ENCODE peak calls at places on chromosomes 2 and 18, in four cellular contexts. O is IMR-90, P is BE2C, H is cardiac fibroblast. Q is an unnamed sample.

GRCh38 chr2:205175831-205176230 is 506.5 kb upstream of the NRP2 start:
- DNase-seq in O (no peak), P (no peak), H (no peak), Q (no peak)

GRCh38 chr2:158131919-158132566 is 30.4 kb downstream of the UPP2 start:
- DNase-seq in P (no peak), H (no peak), O (no peak), Q (no peak)

GRCh38 chr2:61620244-61621159 is 82.3 kb upstream of the XPO1 start:
- DNase-seq in P (no peak), O (peak), H (peak), Q (peak)

GRCh38 chr2:3257842-3258241 is 119.8 kb downstream of the EIPR1 start:
- DNase-seq in P (no peak), O (no peak), H (no peak), Q (no peak)

GRCh38 chr2:234694244-234695013 is 197.5 kb upstream of the ARL4C start:
- DNase-seq in O (peak), P (no peak), H (peak), Q (peak)

GRCh38 chr2:174697267-174697666 is 67.0 kb downstream of the CHRNA1 start:
- DNase-seq in O (peak), P (peak), H (peak), Q (peak)

GRCh38 chr18:44537521-44537920 is 143.2 kb upstream of the SETBP1 start:
- DNase-seq in H (peak), O (peak), P (peak), Q (peak)

GRCh38 chr18:26322892-26323653 is 96.8 kb downstream of the TAF4B start:
- DNase-seq in O (peak), P (no peak), H (peak), Q (peak)

GRCh38 chr2:95353613-95354468 is 48.7 kb upstream of the FAHD2A start:
- DNase-seq in P (no peak), O (no peak), H (no peak), Q (no peak)

GRCh38 chr2:5673148-5673860 is 18.9 kb upstream of the SOX11 start:
- DNase-seq in H (no peak), P (no peak), O (no peak), Q (no peak)

GRCh38 chr2:162475661-162476060 is 131.7 kb downstream of the GCA start:
- DNase-seq in O (no peak), H (peak), P (no peak), Q (peak)

GRCh38 chr2:74893332-74893731 is 59.4 kb downstream of the HK2 start:
- DNase-seq in O (peak), P (no peak), H (peak), Q (peak)

GRCh38 chr2:161418715-161419337 is 2.7 kb downstream of the TBR1 start:
- DNase-seq in P (no peak), O (peak), H (no peak), Q (peak)

GRCh38 chr2:64692401-64692800 is 38.7 kb upstream of the SERTAD2 start:
- DNase-seq in O (peak), H (peak), P (no peak), Q (peak)

GRCh38 chr2:112869258-112869842 is 32.8 kb upstream of the IL1B start:
- DNase-seq in P (no peak), H (peak), O (peak), Q (peak)

GRCh38 chr2:102434655-102435381 is 11.9 kb downstream of the IL18RAP start:
- DNase-seq in P (no peak), H (no peak), O (no peak), Q (no peak)

GRCh38 chr18:74283646-74284045 is 8.1 kb downstream of the CYB5A start:
- DNase-seq in P (no peak), H (no peak), O (no peak), Q (no peak)

GRCh38 chr18:31835528-31836138 is 75.0 kb upstream of the SLC25A52 start:
- DNase-seq in O (peak), H (peak), P (no peak), Q (peak)

GRCh38 chr2:15072836-15073235 is 440.3 kb downstream of the LRATD1 start:
- DNase-seq in O (no peak), H (no peak), P (no peak), Q (no peak)

GRCh38 chr2:111946294-111947114 is 48.1 kb downstream of the MERTK start:
- DNase-seq in O (peak), P (no peak), H (peak), Q (peak)

GRCh38 chr2:240325006-240325653 is 110.3 kb upstream of the GPC1 start:
- DNase-seq in O (no peak), H (no peak), P (no peak), Q (no peak)

GRCh38 chr2:74554821-74555531 is 456 bp downstream of the DOK1 start:
- DNase-seq in P (no peak), O (peak), H (peak), Q (no peak)

GRCh38 chr18:3323900-3324299 is 62.0 kb downstream of the MYL12B start:
- DNase-seq in O (no peak), P (no peak), H (peak), Q (peak)

GRCh38 chr2:219506802-219507554 is 7.3 kb upstream of the ASIC4 start:
- DNase-seq in P (peak), H (no peak), O (no peak), Q (peak)

GRCh38 chr18:48529796-48530195 is 9.0 kb upstream of the CTIF start:
- DNase-seq in H (peak), P (no peak), O (peak), Q (peak)

GRCh38 chr2:254231-254630 is 9.6 kb downstream of the SH3YL1 start:
- DNase-seq in H (no peak), P (no peak), O (no peak), Q (no peak)

GRCh38 chr2:231519975-231520555 is 10.2 kb downstream of the NMUR1 start:
- DNase-seq in O (no peak), H (no peak), P (no peak), Q (no peak)

GRCh38 chr18:55404136-55404810 is 183.7 kb downstream of the TCF4 start:
- DNase-seq in H (no peak), O (no peak), P (no peak), Q (no peak)

GRCh38 chr18:55407191-55407590 is 180.8 kb downstream of the TCF4 start:
- DNase-seq in H (no peak), O (no peak), P (no peak), Q (no peak)

GRCh38 chr18:55404811-55405654 is 183.0 kb downstream of the TCF4 start:
- DNase-seq in P (no peak), H (peak), O (no peak), Q (no peak)

GRCh38 chr18:55406374-55407045 is 181.5 kb downstream of the TCF4 start:
- DNase-seq in P (no peak), O (no peak), H (no peak), Q (peak)

DNA sequence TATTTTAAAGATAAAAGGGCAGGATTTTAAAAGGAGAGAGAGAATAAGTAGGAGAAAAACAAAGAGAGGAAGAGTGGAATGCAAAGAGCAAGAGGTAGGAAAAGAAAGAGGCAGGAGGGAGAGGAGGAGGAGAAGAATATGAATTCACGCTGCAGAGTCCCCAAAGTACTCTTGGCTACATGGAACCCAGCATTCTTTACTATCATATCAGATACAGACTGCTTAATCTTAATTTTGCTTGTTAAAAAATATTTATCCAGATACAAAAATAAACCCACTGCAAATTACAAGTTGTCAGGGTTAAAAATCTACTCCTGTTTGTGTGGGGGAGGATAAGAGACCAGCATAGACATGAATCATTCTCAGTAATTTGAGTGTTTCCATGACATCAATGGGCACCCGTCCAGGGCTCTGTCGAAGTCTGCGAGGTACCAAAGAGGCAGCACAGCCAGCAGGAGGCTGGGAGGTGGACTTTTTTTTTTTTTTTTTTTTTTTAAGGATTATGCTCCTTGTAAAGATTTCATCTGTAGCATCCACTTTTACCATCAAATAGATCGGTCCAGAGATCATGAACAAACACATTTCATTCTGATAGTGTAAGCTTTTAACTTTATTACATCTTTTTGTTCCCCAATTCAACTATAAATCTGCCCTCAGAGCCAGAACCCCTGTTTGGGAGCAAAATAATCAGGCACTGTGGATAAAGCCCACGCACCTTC is 182.2 kb downstream of the TCF4 start:
- DNase-seq in O (peak), P (peak), H (peak), Q (peak)
- TF ChIP-seq CTCF in O (no peak), P (peak), H (peak), Q (peak)

DNA sequence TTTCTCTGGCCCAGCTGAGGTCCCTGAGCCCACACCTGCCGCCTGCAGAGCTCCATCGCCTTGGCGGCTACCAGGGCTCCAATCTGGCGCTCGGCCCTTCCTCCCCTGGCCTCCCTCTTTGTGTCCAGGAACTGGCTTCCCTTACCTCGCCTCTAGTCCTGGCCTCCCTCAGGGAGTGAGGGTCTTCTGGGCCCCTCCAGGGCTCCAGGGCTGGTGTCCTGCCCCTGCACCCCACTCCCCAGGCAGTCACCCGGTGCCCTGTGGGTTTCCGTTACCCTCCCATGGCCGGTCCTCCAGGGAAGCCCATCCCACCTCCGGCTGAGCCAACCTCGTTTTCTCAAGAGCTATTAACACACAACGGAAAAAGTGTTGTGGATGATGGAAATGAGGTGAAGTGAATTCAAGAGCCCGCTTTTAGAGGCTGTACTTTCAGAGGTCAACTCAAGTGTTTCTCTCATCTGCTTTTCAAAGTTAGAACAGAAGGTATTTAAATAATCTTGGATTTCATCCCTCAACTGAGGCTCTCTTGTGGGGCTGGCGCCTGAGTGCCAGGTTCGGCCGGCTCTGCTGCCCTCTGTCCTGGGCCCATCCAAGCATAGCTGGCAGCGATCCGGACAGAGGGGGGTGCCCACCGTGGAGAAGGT is 131.9 kb downstream of the ASB1 start:
- DNase-seq in O (no peak), P (no peak), H (no peak), Q (no peak)
- H3K4me3 ChIP-seq in O (no peak), P (no peak), H (no peak), Q (no peak)

GRCh38 chr2:105121417-105121816 is 83.5 kb downstream of the MRPS9 start:
- DNase-seq in P (no peak), H (no peak), O (no peak), Q (no peak)

GRCh38 chr2:105127288-105127915 is 89.5 kb downstream of the MRPS9 start:
- DNase-seq in O (no peak), H (no peak), P (no peak), Q (no peak)

GRCh38 chr2:105126353-105126752 is 88.5 kb downstream of the MRPS9 start:
- DNase-seq in O (no peak), H (no peak), P (no peak), Q (no peak)

GRCh38 chr2:105125920-105126319 is 88.1 kb downstream of the MRPS9 start:
- DNase-seq in H (no peak), O (no peak), P (no peak), Q (no peak)

DNA sequence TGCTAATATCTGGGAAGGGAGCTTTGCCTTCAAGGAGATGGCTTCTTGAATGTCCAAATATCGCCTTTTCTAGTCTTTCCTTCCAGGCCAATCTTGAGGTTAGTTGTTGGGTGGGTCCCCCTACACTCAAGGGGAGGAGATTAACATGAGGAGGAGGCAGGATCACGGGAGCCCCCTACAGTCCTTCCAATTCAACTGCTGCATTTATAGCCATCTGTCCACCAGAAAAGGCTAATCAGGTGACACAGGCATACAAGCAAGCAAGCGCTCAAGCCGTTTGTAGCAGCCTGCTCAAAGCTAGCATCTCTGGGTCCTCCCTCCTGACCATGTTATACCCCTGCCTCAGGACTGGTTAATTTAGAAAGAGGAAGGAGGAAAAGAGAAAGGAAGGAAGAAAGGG is 87.6 kb downstream of the MRPS9 start:
- DNase-seq in P (no peak), H (no peak), O (no peak), Q (no peak)
- TF ChIP-seq CTCF in P (no peak), H (peak), O (no peak), Q (peak)

GRCh38 chr2:33812707-33813106 is 213.6 kb upstream of the FAM98A start:
- DNase-seq in H (no peak), O (no peak), P (no peak), Q (no peak)

GRCh38 chr2:33806041-33806440 is 206.9 kb upstream of the FAM98A start:
- DNase-seq in H (no peak), P (no peak), O (no peak), Q (no peak)

DNA sequence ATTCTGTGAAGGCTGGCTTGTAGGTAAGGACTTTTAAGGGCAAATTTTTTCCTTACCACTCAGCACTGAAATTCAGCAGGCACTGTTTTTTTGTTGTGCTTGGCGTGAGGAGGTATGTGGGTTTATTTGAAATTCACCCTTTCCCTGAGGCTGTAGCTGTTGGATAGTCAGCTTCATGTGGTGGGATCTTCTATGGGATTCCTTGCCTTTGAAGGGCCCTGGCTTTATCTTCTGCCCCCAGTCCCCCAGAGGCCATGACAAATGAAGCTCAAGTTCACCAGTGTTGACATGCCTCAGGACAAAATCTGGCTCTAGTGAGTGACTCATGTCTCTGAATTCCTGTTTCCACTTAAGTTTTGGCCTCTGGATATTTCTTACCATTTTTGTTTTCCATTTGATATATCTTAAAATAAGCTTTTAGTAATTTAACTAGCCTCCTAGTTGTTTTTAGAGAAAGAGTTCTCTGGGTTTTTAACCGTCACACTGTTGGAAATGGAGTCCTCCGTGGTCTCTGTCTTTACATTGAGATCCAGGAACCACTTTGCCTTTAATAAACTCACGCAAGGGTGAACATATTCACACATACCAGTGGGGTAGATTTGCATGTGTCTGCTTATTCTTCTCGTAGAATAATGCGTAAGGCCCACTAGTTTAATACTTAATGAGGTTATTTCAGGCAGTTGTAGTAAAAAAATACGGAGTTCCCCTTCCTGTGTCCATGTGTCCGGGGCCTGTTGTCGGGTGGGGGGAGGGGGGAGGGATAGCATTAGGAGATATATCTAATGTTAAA is 211.1 kb upstream of the FAM98A start:
- DNase-seq in H (no peak), O (no peak), P (no peak), Q (no peak)
- H3K4me3 ChIP-seq in H (no peak), O (no peak), P (no peak), Q (no peak)

DNA sequence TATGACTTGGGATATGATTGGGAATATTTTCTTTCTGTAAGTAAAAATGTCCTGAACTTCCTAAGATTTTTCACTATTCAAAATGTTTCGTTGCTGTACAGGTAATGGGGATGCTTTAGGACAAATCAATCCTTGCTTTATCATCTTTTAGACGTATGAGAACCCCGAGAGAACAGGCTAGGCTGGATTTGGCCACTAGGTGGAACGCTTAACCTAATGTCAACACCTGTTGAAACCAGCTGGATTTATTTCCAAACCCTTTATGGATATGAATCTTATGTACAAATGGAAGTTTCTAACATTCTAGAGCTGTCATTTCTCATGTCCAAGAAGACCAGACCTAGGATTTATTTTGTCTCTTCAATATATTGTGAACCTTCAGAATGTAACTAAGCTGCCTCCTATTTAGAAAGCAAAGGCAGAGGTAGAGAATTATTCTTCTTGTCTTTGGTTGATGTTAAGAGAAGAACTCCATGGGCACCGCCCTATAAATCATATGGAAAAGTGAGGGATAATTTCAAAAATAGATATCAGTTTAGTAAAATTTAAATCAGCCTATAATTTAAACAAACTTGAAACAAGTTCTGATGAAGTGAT is 96.7 kb downstream of the PMAIP1 start:
- DNase-seq in H (peak), O (peak), P (peak), Q (peak)
- TF ChIP-seq CTCF in H (peak), O (peak), P (peak), Q (peak)

GRCh38 chr18:35076126-35076525 is 34.9 kb downstream of the MAPRE2 start:
- DNase-seq in H (no peak), O (no peak), P (no peak), Q (no peak)

GRCh38 chr18:35073186-35074105 is 32.2 kb downstream of the MAPRE2 start:
- DNase-seq in H (peak), O (peak), P (no peak), Q (peak)

GRCh38 chr18:35076556-35076955 is 35.3 kb downstream of the MAPRE2 start:
- DNase-seq in H (peak), P (no peak), O (peak), Q (peak)

GRCh38 chr18:35074581-35074980 is 33.4 kb downstream of the MAPRE2 start:
- DNase-seq in O (no peak), P (no peak), H (no peak), Q (no peak)

DNA sequence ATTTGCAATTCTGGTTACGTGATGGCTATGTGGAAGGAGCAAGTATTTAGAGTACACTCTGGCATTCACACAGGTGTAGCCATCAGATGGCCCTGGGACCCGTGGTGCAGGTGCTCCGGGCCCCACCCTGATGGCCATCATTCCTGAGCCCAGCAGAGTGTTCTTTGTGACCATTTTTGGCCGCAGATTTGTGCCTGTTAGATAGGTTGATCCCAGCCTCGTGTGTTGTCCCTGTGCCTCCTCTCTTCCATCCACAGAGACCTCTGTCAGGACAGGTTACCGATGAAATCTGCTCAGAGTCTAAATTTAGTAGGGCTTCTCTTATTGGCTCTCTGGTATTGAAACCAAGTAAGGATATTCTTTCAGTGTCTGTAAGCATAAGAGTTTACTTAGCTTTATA is 33.9 kb downstream of the MAPRE2 start:
- DNase-seq in P (no peak), O (no peak), H (no peak), Q (no peak)
- H3K4me3 ChIP-seq in P (no peak), O (no peak), H (no peak), Q (no peak)

Q was measured in astrocyte of the spinal cord.